ENCODE peak calls at places on chromosome 1, in seven cellular contexts. V is HT1080; E is NCI-H1092; L is HTR-8/SVneo; C is ACHN; B is activated effector memory CD4-positive, alpha-beta T cell treated with Interleukin-2 at 50 U/mL for 16 hours; Z is stimulated activated CD4-positive, alpha-beta T cell treated with anti-CD3 and anti-CD28 coated beads, Interleukin-2, amount 100 ng/mL, for 24 hours. W is an unnamed sample.

GRCh38 chr1:248622491-248623106 is 12.3 kb downstream of the OR2T11 start:
- DNase-seq in E (peak), B (no peak), L (peak), C (peak), Z (no peak), V (peak), W (peak)

GRCh38 chr1:236009857-236010256 is 55.0 kb downstream of the NID1 start:
- DNase-seq in Z (no peak), L (no peak), E (no peak), B (no peak), V (no peak), C (no peak), W (peak)

GRCh38 chr1:6580588-6581270 is 935 bp downstream of the ZBTB48 start:
- DNase-seq in Z (no peak), C (no peak), B (no peak), V (no peak), E (no peak), L (no peak), W (no peak)

GRCh38 chr1:203638914-203639313 is 12.3 kb downstream of the ATP2B4 start:
- DNase-seq in C (no peak), L (no peak), Z (no peak), V (peak), B (no peak), E (no peak), W (no peak)

GRCh38 chr1:158087320-158087927 is 93.3 kb upstream of the CD1D start:
- DNase-seq in E (no peak), B (no peak), C (peak), Z (peak), L (peak), V (peak), W (peak)

GRCh38 chr1:42419449-42419848 is 36.4 kb downstream of the ZMYND12 start:
- DNase-seq in Z (no peak), E (peak), V (no peak), L (no peak), C (no peak), B (no peak), W (no peak)

GRCh38 chr1:176577651-176578197 is 114.7 kb downstream of the PAPPA2 start:
- DNase-seq in Z (no peak), V (no peak), B (no peak), E (no peak), C (no peak), L (no peak), W (no peak)

GRCh38 chr1:151907363-151908139 is 1.8 kb downstream of the THEM4 start:
- DNase-seq in Z (no peak), E (no peak), L (no peak), B (no peak), V (no peak), C (no peak), W (no peak)

GRCh38 chr1:34057347-34057746 is 107.7 kb downstream of the CSMD2 start:
- DNase-seq in B (no peak), Z (no peak), C (no peak), V (no peak), E (peak), L (no peak), W (no peak)

GRCh38 chr1:212557739-212558664 is 50.6 kb upstream of the ATF3 start:
- DNase-seq in B (no peak), Z (no peak), C (no peak), V (no peak), E (peak), L (no peak), W (peak)

GRCh38 chr1:24388331-24388870 is 25.2 kb downstream of the STPG1 start:
- DNase-seq in Z (no peak), V (no peak), L (no peak), E (no peak), B (no peak), C (no peak), W (peak)

GRCh38 chr1:207619833-207620572 is 24.9 kb upstream of the CR1L start:
- DNase-seq in B (no peak), E (no peak), L (peak), V (peak), Z (no peak), C (peak), W (peak)

GRCh38 chr1:153649867-153650235 is 8.7 kb upstream of the SNAPIN start:
- DNase-seq in B (no peak), V (peak), L (no peak), E (peak), C (no peak), Z (no peak), W (no peak)

GRCh38 chr1:34808051-34808810 is 15.4 kb downstream of the GJA4 start:
- DNase-seq in C (no peak), E (no peak), Z (no peak), V (no peak), L (no peak), B (no peak), W (no peak)

GRCh38 chr1:18512883-18513282 is 32.2 kb downstream of the KLHDC7A start:
- DNase-seq in E (no peak), L (no peak), V (no peak), B (no peak), C (no peak), Z (no peak), W (no peak)

GRCh38 chr1:38129473-38129872 is 82.9 kb upstream of the POU3F1 start:
- DNase-seq in L (no peak), V (no peak), C (no peak), E (no peak), Z (no peak), B (no peak), W (no peak)

GRCh38 chr1:2468041-2468472 is 8.0 kb upstream of the PLCH2 start:
- DNase-seq in L (peak), B (peak), V (no peak), C (peak), Z (peak), E (no peak), W (no peak)

GRCh38 chr1:109617291-109617801 is 2.1 kb downstream of the GNAT2 start:
- DNase-seq in C (peak), E (no peak), L (no peak), V (peak), B (no peak), Z (no peak), W (peak)

GRCh38 chr1:202935863-202936262 is 8.8 kb upstream of the KLHL12 start:
- DNase-seq in L (no peak), V (no peak), C (no peak), Z (no peak), E (no peak), B (no peak), W (no peak)

GRCh38 chr1:33454646-33455282 is 17.7 kb upstream of the ZSCAN20 start:
- DNase-seq in L (no peak), Z (no peak), V (peak), C (no peak), B (no peak), E (no peak), W (no peak)

GRCh38 chr1:101025283-101025679 is 303 bp downstream of the DPH5 start:
- DNase-seq in C (peak), E (no peak), Z (peak), L (peak), V (no peak), B (peak), W (peak)

GRCh38 chr1:37561794-37562132 is 5.0 kb downstream of the DNALI1 start:
- DNase-seq in B (no peak), V (peak), L (peak), C (peak), Z (peak), E (no peak), W (peak)

GRCh38 chr1:174988986-174989385 is 10.8 kb upstream of the CACYBP start:
- DNase-seq in C (no peak), V (no peak), L (no peak), B (no peak), E (no peak), Z (no peak), W (no peak)

GRCh38 chr1:167455786-167456446 is 62.4 kb downstream of the CD247 start:
- DNase-seq in C (no peak), L (no peak), B (no peak), V (no peak), E (no peak), Z (peak), W (no peak)

GRCh38 chr1:22275626-22276395 is 132.9 kb upstream of the WNT4 start:
- DNase-seq in L (peak), C (peak), B (no peak), E (peak), V (peak), Z (peak), W (peak)

GRCh38 chr1:18761948-18762905 is 97.2 kb downstream of the TAS1R2 start:
- DNase-seq in Z (no peak), V (peak), C (no peak), L (no peak), B (no peak), E (no peak), W (no peak)

W was measured in AG10803.